ENCODE peak calls at places on chromosomes 2 and 18, in eight cellular contexts. U, Y, H, X, Q, K, W and D are unnamed samples. For H3K4me1, the result is how much of the 10 kb centered on the place peaks cover.

GRCh38 chr18:31942301-31942998 is 478 bp downstream of the TRAPPC8 start:
- DNase-seq in W (peak), K (peak), U (peak), X (no peak), Q (no peak), H (no peak), Y (no peak), D (no peak)

GRCh38 chr2:181077128-181077709 is 96.8 kb downstream of the UBE2E3 start:
- DNase-seq in H (no peak), X (no peak), K (peak), Q (peak), U (no peak), W (no peak), Y (no peak), D (no peak)

GRCh38 chr2:182866461-182867369 is at the start of gene FRZB:
- DNase-seq in H (peak), U (peak), Y (peak), W (peak), X (no peak), K (peak), Q (no peak), D (peak)

GRCh38 chr2:236793041-236794011 is 223.7 kb downstream of the ACKR3 start:
- DNase-seq in W (no peak), K (no peak), Q (no peak), Y (no peak), U (no peak), X (no peak), H (no peak), D (no peak)

GRCh38 chr2:202023198-202023903 is 10.3 kb upstream of the FZD7 start:
- DNase-seq in Q (no peak), H (no peak), Y (peak), X (no peak), K (peak), W (no peak), U (no peak), D (no peak)

GRCh38 chr18:43886341-43886740 is 609.1 kb upstream of the SYT4 start:
- DNase-seq in U (no peak), Y (no peak), H (no peak), W (no peak), K (no peak), Q (no peak), X (no peak), D (no peak)

GRCh38 chr2:240896871-240897692 is 1.1 kb upstream of the MAB21L4 start:
- DNase-seq in Q (no peak), Y (no peak), K (no peak), U (peak), X (peak), H (no peak), W (no peak), D (peak)

GRCh38 chr2:238182362-238182761 is 21.1 kb downstream of the ILKAP start:
- DNase-seq in H (no peak), Y (no peak), Q (no peak), W (no peak), K (no peak), U (no peak), X (no peak), D (no peak)

GRCh38 chr18:36493349-36494281 is 196.1 kb downstream of the FHOD3 start:
- DNase-seq in Y (peak), W (no peak), K (peak), H (no peak), X (no peak), U (no peak), Q (no peak), D (peak)

GRCh38 chr18:35178260-35178659 is 62.6 kb upstream of the ZNF397 start:
- DNase-seq in X (no peak), U (no peak), Y (no peak), K (no peak), H (no peak), Q (no peak), W (no peak), D (no peak)

GRCh38 chr2:203809084-203809521 is 58.5 kb upstream of the CTLA4 start:
- DNase-seq in H (no peak), X (no peak), Q (no peak), K (peak), U (no peak), Y (no peak), W (no peak), D (no peak)

GRCh38 chr18:49046125-49046524 is 95.4 kb upstream of the SMAD7 start:
- DNase-seq in U (no peak), Q (no peak), K (no peak), Y (no peak), W (no peak), X (no peak), H (no peak), D (no peak)

GRCh38 chr2:239296020-239296932 is 104.5 kb downstream of the HDAC4 start:
- DNase-seq in U (peak), H (peak), X (no peak), Q (no peak), K (no peak), Y (peak), W (peak), D (peak)

GRCh38 chr2:15049096-15049993 is 416.8 kb downstream of the LRATD1 start:
- DNase-seq in Q (no peak), H (no peak), U (no peak), W (no peak), X (no peak), K (no peak), Y (no peak), D (no peak)

GRCh38 chr18:8820701-8821465 is 115.5 kb downstream of the MTCL1 start:
- DNase-seq in W (no peak), Q (no peak), K (no peak), Y (no peak), H (no peak), X (no peak), U (no peak), D (no peak)

GRCh38 chr2:112793449-112793978 is 9.2 kb upstream of the IL1A start:
- DNase-seq in X (no peak), Q (no peak), K (no peak), U (no peak), H (no peak), W (no peak), Y (no peak), D (no peak)

GRCh38 chr2:159003555-159003954 is 35.1 kb downstream of the TANC1 start:
- DNase-seq in W (no peak), Q (no peak), Y (no peak), K (no peak), H (no peak), X (no peak), U (no peak), D (peak)

GRCh38 chr2:224038830-224039079 is 331 bp downstream of the SERPINE2 start:
- DNase-seq in W (no peak), Q (no peak), K (no peak), Y (no peak), X (no peak), H (no peak), U (no peak), D (no peak)

GRCh38 chr2:176934131-176934530 is 278.5 kb upstream of the HNRNPA3 start:
- DNase-seq in U (no peak), K (no peak), H (no peak), Y (no peak), W (no peak), Q (no peak), X (no peak), D (no peak)

GRCh38 chr18:76686737-76687231 is 135.6 kb upstream of the ZNF236 start:
- DNase-seq in X (no peak), W (peak), K (peak), Y (peak), U (peak), H (peak), Q (peak), D (peak)

GRCh38 chr18:74249181-74249968 is 42.4 kb downstream of the CYB5A start:
- DNase-seq in H (no peak), U (no peak), Q (no peak), X (no peak), Y (no peak), W (no peak), K (no peak), D (no peak)

GRCh38 chr2:231862071-231862470 is 64.1 kb downstream of the NPPC start:
- DNase-seq in Y (no peak), Q (no peak), K (no peak), H (no peak), W (no peak), U (no peak), X (no peak), D (no peak)

DNA sequence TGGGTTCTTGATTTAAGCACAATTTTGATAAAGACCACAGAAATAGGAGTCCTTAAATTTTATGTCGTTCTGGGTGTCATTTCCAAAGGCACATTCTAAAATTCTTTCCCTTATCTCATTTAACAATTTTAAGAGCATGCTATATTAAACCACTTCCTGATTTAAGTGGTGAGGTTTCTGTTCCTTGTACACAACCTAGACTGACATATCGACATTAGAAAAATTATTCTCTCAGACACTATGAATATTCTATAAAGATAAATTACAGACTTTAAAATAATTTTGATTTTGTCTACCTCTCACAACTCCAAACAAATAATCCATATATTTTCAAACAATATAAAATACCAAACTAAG is 923.8 kb downstream of the LRP1B start:
- DNase-seq in X (no peak), H (no peak), K (no peak), U (no peak), W (no peak), Y (no peak), Q (no peak), D (no peak)
- H3K4me3 ChIP-seq in X (no peak), H (no peak), K (no peak), U (no peak), W (no peak), Y (no peak), Q (no peak), D (no peak)

GRCh38 chr2:172930871-172931255 is 144.8 kb upstream of the MAP3K20 start:
- DNase-seq in K (peak), U (no peak), H (no peak), Y (no peak), W (no peak), X (no peak), Q (no peak), D (no peak)

GRCh38 chr2:172928754-172929153 is 146.9 kb upstream of the MAP3K20 start:
- DNase-seq in Q (no peak), K (no peak), Y (no peak), H (no peak), U (no peak), X (no peak), W (no peak), D (no peak)

GRCh38 chr2:172931923-172932520 is 143.6 kb upstream of the MAP3K20 start:
- DNase-seq in U (no peak), Y (peak), Q (peak), X (peak), K (peak), W (peak), H (peak), D (peak)

GRCh38 chr2:172929644-172930043 is 146.0 kb upstream of the MAP3K20 start:
- DNase-seq in Y (no peak), H (no peak), U (no peak), W (no peak), K (no peak), X (no peak), Q (no peak), D (no peak)

GRCh38 chr2:172931256-172931894 is 144.3 kb upstream of the MAP3K20 start:
- DNase-seq in X (no peak), U (no peak), W (no peak), K (peak), Q (no peak), Y (peak), H (no peak), D (peak)
- H3K27ac ChIP-seq in X (no peak), U (peak), W (peak), K (no peak), Q (no peak), Y (peak), H (peak), D (peak)

GRCh38 chr2:69629921-69630608 is 13.5 kb downstream of the AAK1 start:
- DNase-seq in W (no peak), H (no peak), Y (no peak), K (no peak), X (no peak), Q (no peak), U (no peak), D (no peak)
- H3K4me1 ChIP-seq in W (under half), H (under half), Y (under half), K (under half), X (half or more), Q (half or more), U (under half), D (under half)

DNA sequence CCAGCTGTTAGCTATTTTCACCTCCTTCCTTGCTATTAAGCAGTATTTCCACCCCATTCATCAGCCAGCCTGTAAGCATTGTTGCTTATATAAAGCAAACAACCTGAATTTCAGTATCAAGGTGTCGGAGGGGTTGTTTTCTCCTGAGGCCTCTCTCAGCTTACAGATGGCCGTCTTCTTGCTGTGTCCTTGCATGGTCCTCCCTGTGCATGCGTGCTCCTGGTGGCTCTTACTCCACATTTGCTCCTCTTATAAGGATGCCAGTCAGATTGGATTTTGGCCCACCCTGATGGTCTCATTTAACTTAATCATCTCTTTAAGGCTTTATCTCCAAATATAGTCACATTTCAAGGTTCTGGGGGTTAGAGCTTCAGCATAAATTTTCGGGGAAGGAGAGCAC is 2.6 kb downstream of the MAIP1 start:
- DNase-seq in W (no peak), H (no peak), U (no peak), K (no peak), X (no peak), Q (no peak), Y (no peak), D (no peak)
- H3K4me3 ChIP-seq in W (no peak), H (no peak), U (no peak), K (no peak), X (no peak), Q (no peak), Y (peak), D (no peak)

GRCh38 chr2:134933732-134934131 is 15.1 kb downstream of the CCNT2 start:
- DNase-seq in X (no peak), K (no peak), Y (no peak), W (no peak), U (no peak), Q (no peak), H (no peak), D (no peak)

GRCh38 chr2:134932864-134933526 is 14.4 kb downstream of the CCNT2 start:
- DNase-seq in Y (no peak), Q (no peak), H (no peak), W (no peak), K (no peak), X (no peak), U (no peak), D (no peak)

GRCh38 chr2:134934641-134935040 is 16.0 kb downstream of the CCNT2 start:
- DNase-seq in X (no peak), K (no peak), H (no peak), Q (no peak), Y (no peak), U (no peak), W (no peak), D (no peak)

GRCh38 chr2:134936691-134937090 is 18.1 kb downstream of the CCNT2 start:
- DNase-seq in U (no peak), H (no peak), X (no peak), K (no peak), Q (no peak), W (no peak), Y (no peak), D (no peak)

GRCh38 chr2:134934150-134934549 is 15.5 kb downstream of the CCNT2 start:
- DNase-seq in U (no peak), H (no peak), Y (no peak), W (no peak), Q (no peak), X (no peak), K (no peak), D (no peak)
- H3K27ac ChIP-seq in U (peak), H (no peak), Y (no peak), W (no peak), Q (no peak), X (no peak), K (no peak), D (no peak)

GRCh38 chr2:55109219-55109891 is 59.1 kb upstream of the RTN4 start:
- DNase-seq in U (no peak), H (no peak), X (no peak), Q (no peak), Y (no peak), W (no peak), K (no peak), D (no peak)
- H3K4me1 ChIP-seq in U (under half), H (under half), X (under half), Q (under half), Y (under half), W (half or more), K (under half), D (under half)

GRCh38 chr2:40652155-40652554 is 200.3 kb upstream of the SLC8A1 start:
- DNase-seq in Q (no peak), K (no peak), U (no peak), Y (no peak), H (no peak), W (no peak), X (no peak), D (no peak)

GRCh38 chr2:40642726-40643125 is 190.8 kb upstream of the SLC8A1 start:
- DNase-seq in Y (no peak), H (no peak), K (no peak), X (no peak), Q (no peak), W (no peak), U (no peak), D (no peak)

GRCh38 chr2:40642261-40642660 is 190.4 kb upstream of the SLC8A1 start:
- DNase-seq in K (no peak), Q (no peak), W (no peak), U (no peak), Y (no peak), H (no peak), X (no peak), D (no peak)

GRCh38 chr2:40646642-40647041 is 194.8 kb upstream of the SLC8A1 start:
- DNase-seq in H (no peak), Y (no peak), U (no peak), Q (no peak), K (no peak), X (no peak), W (no peak), D (no peak)
- H3K4me3 ChIP-seq in H (no peak), Y (no peak), U (no peak), Q (no peak), K (no peak), X (no peak), W (no peak), D (no peak)

GRCh38 chr2:54360055-54360792 is 95.9 kb upstream of the SPTBN1 start:
- DNase-seq in W (peak), K (no peak), X (no peak), U (no peak), Y (no peak), Q (no peak), H (no peak), D (peak)
- H3K27ac ChIP-seq in W (peak), K (no peak), X (no peak), U (peak), Y (no peak), Q (no peak), H (peak), D (peak)